ENCODE peak calls at places on chromosome 6, in eight cellular contexts. One of them, this sample, is unnamed.

GRCh38 chr6:49462071-49462470 is 982 bp downstream of the MMUT start:
- DNase-seq in left ventricle myocardium inferior: no peak
- DNase-seq in GM20000: no peak
- DNase-seq in progenitor cell of endocrine pancreas: no peak
- DNase-seq in epithelial cell of proximal tubule: no peak
- DNase-seq in GM10248: no peak
- DNase-seq in cardiac muscle cell: no peak
- DNase-seq in mammary epithelial cell: peak
- DNase-seq in this sample: no peak

GRCh38 chr6:135651964-135652755 is 154.6 kb upstream of the AHI1 start:
- DNase-seq in left ventricle myocardium inferior: no peak
- DNase-seq in GM20000: peak
- DNase-seq in progenitor cell of endocrine pancreas: no peak
- DNase-seq in epithelial cell of proximal tubule: no peak
- DNase-seq in GM10248: peak
- DNase-seq in cardiac muscle cell: no peak
- DNase-seq in mammary epithelial cell: no peak
- DNase-seq in this sample: no peak

GRCh38 chr6:106360989-106361430 is 493 bp downstream of the CRYBG1 start:
- DNase-seq in left ventricle myocardium inferior: no peak
- DNase-seq in GM20000: peak
- DNase-seq in progenitor cell of endocrine pancreas: no peak
- DNase-seq in epithelial cell of proximal tubule: no peak
- DNase-seq in GM10248: peak
- DNase-seq in cardiac muscle cell: peak
- DNase-seq in mammary epithelial cell: peak
- DNase-seq in this sample: no peak

GRCh38 chr6:452301-453067 is 60.9 kb downstream of the IRF4 start:
- DNase-seq in left ventricle myocardium inferior: no peak
- DNase-seq in GM20000: no peak
- DNase-seq in progenitor cell of endocrine pancreas: no peak
- DNase-seq in epithelial cell of proximal tubule: no peak
- DNase-seq in GM10248: no peak
- DNase-seq in cardiac muscle cell: no peak
- DNase-seq in mammary epithelial cell: no peak
- DNase-seq in this sample: no peak

GRCh38 chr6:89413006-89413400 is 930 bp upstream of the RRAGD start:
- DNase-seq in left ventricle myocardium inferior: no peak
- DNase-seq in GM20000: no peak
- DNase-seq in progenitor cell of endocrine pancreas: no peak
- DNase-seq in epithelial cell of proximal tubule: no peak
- DNase-seq in GM10248: no peak
- DNase-seq in cardiac muscle cell: no peak
- DNase-seq in mammary epithelial cell: no peak
- DNase-seq in this sample: no peak

GRCh38 chr6:75427342-75427741 is 66.3 kb downstream of the FILIP1 start:
- DNase-seq in left ventricle myocardium inferior: no peak
- DNase-seq in GM20000: no peak
- DNase-seq in progenitor cell of endocrine pancreas: no peak
- DNase-seq in epithelial cell of proximal tubule: no peak
- DNase-seq in GM10248: no peak
- DNase-seq in cardiac muscle cell: no peak
- DNase-seq in mammary epithelial cell: no peak
- DNase-seq in this sample: no peak

GRCh38 chr6:25175216-25175615 is 104.0 kb upstream of the CARMIL1 start:
- DNase-seq in left ventricle myocardium inferior: no peak
- DNase-seq in GM20000: no peak
- DNase-seq in progenitor cell of endocrine pancreas: no peak
- DNase-seq in epithelial cell of proximal tubule: no peak
- DNase-seq in GM10248: no peak
- DNase-seq in cardiac muscle cell: no peak
- DNase-seq in mammary epithelial cell: peak
- DNase-seq in this sample: no peak

GRCh38 chr6:56954389-56955170 is at the start of gene BEND6:
- DNase-seq in left ventricle myocardium inferior: no peak
- DNase-seq in GM20000: peak
- DNase-seq in progenitor cell of endocrine pancreas: peak
- DNase-seq in epithelial cell of proximal tubule: no peak
- DNase-seq in GM10248: peak
- DNase-seq in cardiac muscle cell: peak
- DNase-seq in mammary epithelial cell: peak
- DNase-seq in this sample: no peak

GRCh38 chr6:137277971-137278602 is 58.9 kb upstream of the IFNGR1 start:
- DNase-seq in left ventricle myocardium inferior: no peak
- DNase-seq in GM20000: no peak
- DNase-seq in progenitor cell of endocrine pancreas: no peak
- DNase-seq in epithelial cell of proximal tubule: peak
- DNase-seq in GM10248: no peak
- DNase-seq in cardiac muscle cell: no peak
- DNase-seq in mammary epithelial cell: peak
- DNase-seq in this sample: no peak

GRCh38 chr6:17987576-17988421 is at the start of gene KIF13A:
- DNase-seq in left ventricle myocardium inferior: peak
- DNase-seq in GM20000: peak
- DNase-seq in progenitor cell of endocrine pancreas: peak
- DNase-seq in epithelial cell of proximal tubule: no peak
- DNase-seq in GM10248: peak
- DNase-seq in cardiac muscle cell: peak
- DNase-seq in mammary epithelial cell: peak
- DNase-seq in this sample: peak

GRCh38 chr6:81766482-81767069 is 14.1 kb upstream of the TENT5A start:
- DNase-seq in left ventricle myocardium inferior: no peak
- DNase-seq in GM20000: no peak
- DNase-seq in progenitor cell of endocrine pancreas: no peak
- DNase-seq in epithelial cell of proximal tubule: peak
- DNase-seq in GM10248: no peak
- DNase-seq in cardiac muscle cell: no peak
- DNase-seq in mammary epithelial cell: peak
- DNase-seq in this sample: no peak

GRCh38 chr6:121890307-121890910 is 455.0 kb downstream of the GJA1 start:
- DNase-seq in left ventricle myocardium inferior: no peak
- DNase-seq in GM20000: no peak
- DNase-seq in progenitor cell of endocrine pancreas: no peak
- DNase-seq in epithelial cell of proximal tubule: no peak
- DNase-seq in GM10248: no peak
- DNase-seq in cardiac muscle cell: no peak
- DNase-seq in mammary epithelial cell: no peak
- DNase-seq in this sample: no peak

GRCh38 chr6:150373260-150373701 is 4.5 kb downstream of the IYD start:
- DNase-seq in left ventricle myocardium inferior: peak
- DNase-seq in GM20000: no peak
- DNase-seq in progenitor cell of endocrine pancreas: no peak
- DNase-seq in epithelial cell of proximal tubule: no peak
- DNase-seq in GM10248: no peak
- DNase-seq in cardiac muscle cell: no peak
- DNase-seq in mammary epithelial cell: peak
- DNase-seq in this sample: no peak

GRCh38 chr6:94361304-94362060 is 942.1 kb upstream of the EPHA7 start:
- DNase-seq in left ventricle myocardium inferior: no peak
- DNase-seq in GM20000: no peak
- DNase-seq in progenitor cell of endocrine pancreas: no peak
- DNase-seq in epithelial cell of proximal tubule: no peak
- DNase-seq in GM10248: no peak
- DNase-seq in cardiac muscle cell: no peak
- DNase-seq in mammary epithelial cell: no peak
- DNase-seq in this sample: no peak

GRCh38 chr6:113120214-113120576 is 737.0 kb upstream of the MARCKS start:
- DNase-seq in left ventricle myocardium inferior: no peak
- DNase-seq in GM20000: no peak
- DNase-seq in progenitor cell of endocrine pancreas: no peak
- DNase-seq in epithelial cell of proximal tubule: peak
- DNase-seq in GM10248: no peak
- DNase-seq in cardiac muscle cell: no peak
- DNase-seq in mammary epithelial cell: peak
- DNase-seq in this sample: no peak

GRCh38 chr6:113128020-113128419 is 729.1 kb upstream of the MARCKS start:
- DNase-seq in left ventricle myocardium inferior: no peak
- DNase-seq in GM20000: no peak
- DNase-seq in progenitor cell of endocrine pancreas: no peak
- DNase-seq in epithelial cell of proximal tubule: no peak
- DNase-seq in GM10248: no peak
- DNase-seq in cardiac muscle cell: no peak
- DNase-seq in mammary epithelial cell: no peak
- DNase-seq in this sample: no peak

GRCh38 chr6:113120577-113121285 is 736.4 kb upstream of the MARCKS start:
- DNase-seq in left ventricle myocardium inferior: no peak
- DNase-seq in GM20000: no peak
- DNase-seq in progenitor cell of endocrine pancreas: no peak
- DNase-seq in epithelial cell of proximal tubule: no peak
- DNase-seq in GM10248: no peak
- DNase-seq in cardiac muscle cell: no peak
- DNase-seq in mammary epithelial cell: peak
- DNase-seq in this sample: no peak

DNA sequence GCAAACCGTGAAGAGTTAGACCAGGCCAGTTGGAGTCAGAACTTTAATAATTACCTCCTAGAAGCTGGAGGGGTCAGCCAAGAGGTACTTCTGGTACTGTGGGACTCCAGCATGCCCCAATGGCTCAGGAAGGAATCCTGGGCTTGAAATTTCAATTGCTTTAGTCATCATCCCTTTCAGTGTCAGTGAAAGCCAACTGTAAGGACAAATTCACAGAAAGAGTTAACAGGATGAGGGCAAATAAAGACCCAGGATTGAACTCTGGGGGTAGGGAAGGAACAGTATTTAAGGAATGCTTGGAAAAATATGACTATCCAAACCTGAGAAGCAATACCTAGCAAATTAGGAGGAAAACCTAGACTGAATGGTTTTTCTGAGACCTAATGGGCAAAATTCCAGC is 735.1 kb upstream of the MARCKS start:
- DNase-seq in left ventricle myocardium inferior: no peak
- DNase-seq in GM20000: no peak
- DNase-seq in progenitor cell of endocrine pancreas: no peak
- DNase-seq in epithelial cell of proximal tubule: peak
- DNase-seq in GM10248: no peak
- DNase-seq in cardiac muscle cell: peak
- DNase-seq in mammary epithelial cell: peak
- DNase-seq in this sample: no peak
- TF ChIP-seq CTCF in left ventricle myocardium inferior: peak
- TF ChIP-seq CTCF in GM20000: no peak
- TF ChIP-seq CTCF in progenitor cell of endocrine pancreas: no peak
- TF ChIP-seq CTCF in epithelial cell of proximal tubule: peak
- TF ChIP-seq CTCF in GM10248: no peak
- TF ChIP-seq CTCF in cardiac muscle cell: peak
- TF ChIP-seq CTCF in mammary epithelial cell: peak
- TF ChIP-seq CTCF in this sample: no peak

DNA sequence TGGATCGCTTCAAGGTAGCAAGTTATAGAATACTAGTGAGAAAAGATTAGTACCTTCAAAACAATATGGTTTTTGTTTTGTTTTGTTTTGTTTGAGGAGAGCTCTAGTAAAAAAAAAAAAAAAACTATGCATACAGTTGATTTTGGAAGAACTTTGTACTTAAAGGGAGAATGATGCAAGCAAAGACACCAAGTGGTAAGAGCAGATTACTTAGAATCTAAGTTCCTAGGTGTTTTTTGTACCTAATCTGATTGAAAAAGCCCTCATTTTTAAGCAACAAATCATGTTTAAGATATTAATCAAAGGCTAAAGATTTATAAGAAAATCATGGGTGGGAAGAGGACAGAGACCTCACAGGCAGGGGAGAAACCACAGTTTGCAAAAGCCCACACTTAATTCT is 1048.1 kb downstream of the EPHA7 start:
- DNase-seq in left ventricle myocardium inferior: no peak
- DNase-seq in GM20000: no peak
- DNase-seq in progenitor cell of endocrine pancreas: no peak
- DNase-seq in epithelial cell of proximal tubule: no peak
- DNase-seq in GM10248: no peak
- DNase-seq in cardiac muscle cell: no peak
- DNase-seq in mammary epithelial cell: no peak
- DNase-seq in this sample: no peak
- TF ChIP-seq CTCF in left ventricle myocardium inferior: no peak
- TF ChIP-seq CTCF in GM20000: no peak
- TF ChIP-seq CTCF in progenitor cell of endocrine pancreas: no peak
- TF ChIP-seq CTCF in epithelial cell of proximal tubule: no peak
- TF ChIP-seq CTCF in GM10248: no peak
- TF ChIP-seq CTCF in cardiac muscle cell: no peak
- TF ChIP-seq CTCF in mammary epithelial cell: no peak
- TF ChIP-seq CTCF in this sample: no peak

GRCh38 chr6:168355716-168356522 is 36.3 kb upstream of the DACT2 start:
- DNase-seq in left ventricle myocardium inferior: peak
- DNase-seq in GM20000: no peak
- DNase-seq in progenitor cell of endocrine pancreas: peak
- DNase-seq in epithelial cell of proximal tubule: no peak
- DNase-seq in GM10248: no peak
- DNase-seq in cardiac muscle cell: peak
- DNase-seq in mammary epithelial cell: no peak
- DNase-seq in this sample: no peak
- TF ChIP-seq CTCF in left ventricle myocardium inferior: peak
- TF ChIP-seq CTCF in GM20000: no peak
- TF ChIP-seq CTCF in progenitor cell of endocrine pancreas: peak
- TF ChIP-seq CTCF in epithelial cell of proximal tubule: peak
- TF ChIP-seq CTCF in GM10248: no peak
- TF ChIP-seq CTCF in cardiac muscle cell: peak
- TF ChIP-seq CTCF in mammary epithelial cell: no peak
- TF ChIP-seq CTCF in this sample: no peak

GRCh38 chr6:141077355-141078333 is 1055.1 kb upstream of the GJE1 start:
- DNase-seq in left ventricle myocardium inferior: no peak
- DNase-seq in GM20000: peak
- DNase-seq in progenitor cell of endocrine pancreas: no peak
- DNase-seq in epithelial cell of proximal tubule: no peak
- DNase-seq in GM10248: no peak
- DNase-seq in cardiac muscle cell: peak
- DNase-seq in mammary epithelial cell: peak
- DNase-seq in this sample: no peak
- TF ChIP-seq CTCF in left ventricle myocardium inferior: peak
- TF ChIP-seq CTCF in GM20000: no peak
- TF ChIP-seq CTCF in progenitor cell of endocrine pancreas: peak
- TF ChIP-seq CTCF in epithelial cell of proximal tubule: peak
- TF ChIP-seq CTCF in GM10248: peak
- TF ChIP-seq CTCF in cardiac muscle cell: peak
- TF ChIP-seq CTCF in mammary epithelial cell: peak
- TF ChIP-seq CTCF in this sample: no peak

GRCh38 chr6:148998704-148999103 is 251.9 kb downstream of the UST start:
- DNase-seq in left ventricle myocardium inferior: no peak
- DNase-seq in GM20000: no peak
- DNase-seq in progenitor cell of endocrine pancreas: no peak
- DNase-seq in epithelial cell of proximal tubule: no peak
- DNase-seq in GM10248: no peak
- DNase-seq in cardiac muscle cell: no peak
- DNase-seq in mammary epithelial cell: no peak
- DNase-seq in this sample: no peak
- TF ChIP-seq CTCF in left ventricle myocardium inferior: no peak
- TF ChIP-seq CTCF in GM20000: no peak
- TF ChIP-seq CTCF in progenitor cell of endocrine pancreas: no peak
- TF ChIP-seq CTCF in epithelial cell of proximal tubule: no peak
- TF ChIP-seq CTCF in GM10248: no peak
- TF ChIP-seq CTCF in cardiac muscle cell: no peak
- TF ChIP-seq CTCF in mammary epithelial cell: no peak
- TF ChIP-seq CTCF in this sample: no peak

GRCh38 chr6:1524040-1524480 is 85.7 kb upstream of the FOXC1 start:
- DNase-seq in left ventricle myocardium inferior: peak
- DNase-seq in GM20000: peak
- DNase-seq in progenitor cell of endocrine pancreas: peak
- DNase-seq in epithelial cell of proximal tubule: no peak
- DNase-seq in GM10248: peak
- DNase-seq in cardiac muscle cell: peak
- DNase-seq in mammary epithelial cell: peak
- DNase-seq in this sample: no peak
- TF ChIP-seq CTCF in left ventricle myocardium inferior: peak
- TF ChIP-seq CTCF in GM20000: peak
- TF ChIP-seq CTCF in progenitor cell of endocrine pancreas: peak
- TF ChIP-seq CTCF in epithelial cell of proximal tubule: peak
- TF ChIP-seq CTCF in GM10248: peak
- TF ChIP-seq CTCF in cardiac muscle cell: peak
- TF ChIP-seq CTCF in mammary epithelial cell: peak
- TF ChIP-seq CTCF in this sample: no peak

GRCh38 chr6:34095741-34096140 is 50.1 kb downstream of the GRM4 start:
- DNase-seq in left ventricle myocardium inferior: no peak
- DNase-seq in GM20000: no peak
- DNase-seq in progenitor cell of endocrine pancreas: no peak
- DNase-seq in epithelial cell of proximal tubule: no peak
- DNase-seq in GM10248: no peak
- DNase-seq in cardiac muscle cell: no peak
- DNase-seq in mammary epithelial cell: no peak
- DNase-seq in this sample: no peak
- TF ChIP-seq CTCF in left ventricle myocardium inferior: no peak
- TF ChIP-seq CTCF in GM20000: no peak
- TF ChIP-seq CTCF in progenitor cell of endocrine pancreas: no peak
- TF ChIP-seq CTCF in epithelial cell of proximal tubule: no peak
- TF ChIP-seq CTCF in GM10248: no peak
- TF ChIP-seq CTCF in cardiac muscle cell: no peak
- TF ChIP-seq CTCF in mammary epithelial cell: no peak
- TF ChIP-seq CTCF in this sample: no peak

This sample was measured in omental fat pad.